ENCODE peak calls at places on chromosomes 5 and 9, in ten cellular contexts. One of them, this sample, is unnamed.

GRCh38 chr5:151670953-151671636 is 15.6 kb downstream of the SPARC start:
- DNase-seq in OCI-LY7: no peak
- DNase-seq in GM23338: no peak
- DNase-seq in A549: no peak
- DNase-seq in hepatocyte: no peak
- DNase-seq in IMR-90: peak
- DNase-seq in H1: no peak
- DNase-seq in mesendoderm: no peak
- DNase-seq in MM.1S: no peak
- DNase-seq in mesenchymal stem cell: peak
- DNase-seq in this sample: no peak

GRCh38 chr5:14110680-14111079 is 32.5 kb upstream of the TRIO start:
- DNase-seq in OCI-LY7: no peak
- DNase-seq in GM23338: no peak
- DNase-seq in A549: peak
- DNase-seq in hepatocyte: no peak
- DNase-seq in IMR-90: peak
- DNase-seq in H1: no peak
- DNase-seq in mesendoderm: no peak
- DNase-seq in MM.1S: no peak
- DNase-seq in mesenchymal stem cell: peak
- DNase-seq in this sample: peak

GRCh38 chr5:96404191-96404867 is 28.7 kb downstream of the PCSK1 start:
- DNase-seq in OCI-LY7: no peak
- DNase-seq in GM23338: peak
- DNase-seq in A549: no peak
- DNase-seq in hepatocyte: no peak
- DNase-seq in IMR-90: no peak
- DNase-seq in H1: no peak
- DNase-seq in mesendoderm: no peak
- DNase-seq in MM.1S: no peak
- DNase-seq in mesenchymal stem cell: no peak
- DNase-seq in this sample: no peak

GRCh38 chr5:94362857-94363256 is 255.5 kb downstream of the KIAA0825 start:
- DNase-seq in OCI-LY7: no peak
- DNase-seq in GM23338: no peak
- DNase-seq in A549: peak
- DNase-seq in hepatocyte: no peak
- DNase-seq in IMR-90: no peak
- DNase-seq in H1: no peak
- DNase-seq in mesendoderm: no peak
- DNase-seq in MM.1S: no peak
- DNase-seq in mesenchymal stem cell: no peak
- DNase-seq in this sample: no peak

GRCh38 chr5:157273131-157273556 is 7.2 kb downstream of the CYFIP2 start:
- DNase-seq in OCI-LY7: peak
- DNase-seq in GM23338: no peak
- DNase-seq in A549: no peak
- DNase-seq in hepatocyte: no peak
- DNase-seq in IMR-90: no peak
- DNase-seq in H1: no peak
- DNase-seq in mesendoderm: no peak
- DNase-seq in MM.1S: peak
- DNase-seq in mesenchymal stem cell: no peak
- DNase-seq in this sample: no peak

GRCh38 chr5:107469485-107469884 is 201.3 kb downstream of the EFNA5 start:
- DNase-seq in OCI-LY7: no peak
- DNase-seq in GM23338: no peak
- DNase-seq in A549: peak
- DNase-seq in hepatocyte: no peak
- DNase-seq in IMR-90: peak
- DNase-seq in H1: no peak
- DNase-seq in mesendoderm: no peak
- DNase-seq in MM.1S: no peak
- DNase-seq in mesenchymal stem cell: peak
- DNase-seq in this sample: peak

GRCh38 chr5:90306613-90307012 is 102.9 kb downstream of the CETN3 start:
- DNase-seq in OCI-LY7: no peak
- DNase-seq in GM23338: no peak
- DNase-seq in A549: no peak
- DNase-seq in hepatocyte: no peak
- DNase-seq in IMR-90: no peak
- DNase-seq in H1: no peak
- DNase-seq in mesendoderm: no peak
- DNase-seq in MM.1S: no peak
- DNase-seq in mesenchymal stem cell: no peak
- DNase-seq in this sample: no peak

GRCh38 chr9:77997611-77998349 is 33.8 kb downstream of the GNAQ start:
- DNase-seq in OCI-LY7: no peak
- DNase-seq in GM23338: no peak
- DNase-seq in A549: no peak
- DNase-seq in hepatocyte: no peak
- DNase-seq in IMR-90: peak
- DNase-seq in H1: no peak
- DNase-seq in mesendoderm: no peak
- DNase-seq in MM.1S: no peak
- DNase-seq in mesenchymal stem cell: peak
- DNase-seq in this sample: no peak

GRCh38 chr5:140764177-140765020 is 21.5 kb upstream of the PCDHA1 start:
- DNase-seq in OCI-LY7: no peak
- DNase-seq in GM23338: no peak
- DNase-seq in A549: peak
- DNase-seq in hepatocyte: no peak
- DNase-seq in IMR-90: no peak
- DNase-seq in H1: no peak
- DNase-seq in mesendoderm: no peak
- DNase-seq in MM.1S: no peak
- DNase-seq in mesenchymal stem cell: peak
- DNase-seq in this sample: no peak

GRCh38 chr5:35898952-35899351 is 39.5 kb downstream of the CAPSL start:
- DNase-seq in OCI-LY7: no peak
- DNase-seq in GM23338: no peak
- DNase-seq in A549: no peak
- DNase-seq in hepatocyte: no peak
- DNase-seq in IMR-90: no peak
- DNase-seq in H1: no peak
- DNase-seq in mesendoderm: no peak
- DNase-seq in MM.1S: no peak
- DNase-seq in mesenchymal stem cell: no peak
- DNase-seq in this sample: no peak

GRCh38 chr5:72955143-72955767 is 586 bp upstream of the FCHO2 start:
- DNase-seq in OCI-LY7: no peak
- DNase-seq in GM23338: peak
- DNase-seq in A549: no peak
- DNase-seq in hepatocyte: no peak
- DNase-seq in IMR-90: no peak
- DNase-seq in H1: no peak
- DNase-seq in mesendoderm: peak
- DNase-seq in MM.1S: peak
- DNase-seq in mesenchymal stem cell: no peak
- DNase-seq in this sample: no peak

GRCh38 chr5:72949481-72949880 is 6.4 kb upstream of the FCHO2 start:
- DNase-seq in OCI-LY7: no peak
- DNase-seq in GM23338: no peak
- DNase-seq in A549: no peak
- DNase-seq in hepatocyte: no peak
- DNase-seq in IMR-90: no peak
- DNase-seq in H1: no peak
- DNase-seq in mesendoderm: no peak
- DNase-seq in MM.1S: no peak
- DNase-seq in mesenchymal stem cell: no peak
- DNase-seq in this sample: no peak

GRCh38 chr5:72955768-72956323 is at the start of gene FCHO2:
- DNase-seq in OCI-LY7: peak
- DNase-seq in GM23338: peak
- DNase-seq in A549: peak
- DNase-seq in hepatocyte: peak
- DNase-seq in IMR-90: peak
- DNase-seq in H1: peak
- DNase-seq in mesendoderm: peak
- DNase-seq in MM.1S: peak
- DNase-seq in mesenchymal stem cell: peak
- DNase-seq in this sample: peak

GRCh38 chr5:72954389-72954788 is 1.5 kb upstream of the FCHO2 start:
- DNase-seq in OCI-LY7: no peak
- DNase-seq in GM23338: no peak
- DNase-seq in A549: no peak
- DNase-seq in hepatocyte: no peak
- DNase-seq in IMR-90: no peak
- DNase-seq in H1: no peak
- DNase-seq in mesendoderm: no peak
- DNase-seq in MM.1S: no peak
- DNase-seq in mesenchymal stem cell: no peak
- DNase-seq in this sample: no peak

DNA sequence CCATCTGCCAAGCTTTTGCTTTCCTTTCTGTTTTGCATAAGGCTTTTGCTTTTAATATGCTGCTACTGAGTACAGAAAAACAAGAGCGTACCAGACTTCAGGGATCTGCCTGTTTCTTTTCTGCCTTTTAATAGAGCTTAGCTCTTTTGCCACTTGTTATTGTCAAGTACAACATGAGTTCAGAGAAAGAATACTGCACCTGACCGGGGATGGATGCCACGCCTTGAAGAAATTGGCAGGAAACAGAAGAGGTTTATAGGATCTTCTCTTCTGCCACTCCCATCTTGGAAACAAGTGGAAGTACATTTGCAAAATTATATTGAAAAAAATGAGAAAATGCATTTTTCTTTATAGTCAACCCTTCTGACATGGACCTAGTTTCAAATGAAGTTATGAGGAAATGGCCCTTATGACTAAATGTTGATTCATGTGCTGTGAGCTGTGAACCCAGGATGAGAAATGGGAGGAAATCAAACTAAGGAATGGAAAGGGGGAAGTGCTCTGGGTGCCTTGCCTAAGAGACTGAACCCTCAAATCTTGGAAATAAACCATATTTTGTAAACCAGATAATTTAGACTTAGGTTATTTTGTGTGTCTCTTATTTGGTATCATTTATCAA is 3.9 kb upstream of the FCHO2 start:
- DNase-seq in OCI-LY7: no peak
- DNase-seq in GM23338: no peak
- DNase-seq in A549: peak
- DNase-seq in hepatocyte: no peak
- DNase-seq in IMR-90: peak
- DNase-seq in H1: no peak
- DNase-seq in mesendoderm: no peak
- DNase-seq in MM.1S: no peak
- DNase-seq in mesenchymal stem cell: peak
- DNase-seq in this sample: peak
- H3K4me2 ChIP-seq in OCI-LY7: peak
- H3K4me2 ChIP-seq in GM23338: no peak
- H3K4me2 ChIP-seq in A549: peak
- H3K4me2 ChIP-seq in hepatocyte: no peak
- H3K4me2 ChIP-seq in IMR-90: peak
- H3K4me2 ChIP-seq in H1: no peak
- H3K4me2 ChIP-seq in mesendoderm: no peak
- H3K4me2 ChIP-seq in MM.1S: no peak
- H3K4me2 ChIP-seq in mesenchymal stem cell: no peak
- H3K4me2 ChIP-seq in this sample: peak

GRCh38 chr5:76622973-76623596 is at the start of gene F2RL2:
- DNase-seq in OCI-LY7: no peak
- DNase-seq in GM23338: peak
- DNase-seq in A549: peak
- DNase-seq in hepatocyte: peak
- DNase-seq in IMR-90: peak
- DNase-seq in H1: no peak
- DNase-seq in mesendoderm: peak
- DNase-seq in MM.1S: no peak
- DNase-seq in mesenchymal stem cell: peak
- DNase-seq in this sample: peak
- H3K4me3 ChIP-seq in OCI-LY7: no peak
- H3K4me3 ChIP-seq in GM23338: no peak
- H3K4me3 ChIP-seq in A549: peak
- H3K4me3 ChIP-seq in hepatocyte: no peak
- H3K4me3 ChIP-seq in IMR-90: peak
- H3K4me3 ChIP-seq in H1: no peak
- H3K4me3 ChIP-seq in mesendoderm: no peak
- H3K4me3 ChIP-seq in MM.1S: no peak
- H3K4me3 ChIP-seq in mesenchymal stem cell: peak
- H3K4me3 ChIP-seq in this sample: peak

GRCh38 chr9:7067169-7067568 is 309.4 kb downstream of the KDM4C start:
- DNase-seq in OCI-LY7: no peak
- DNase-seq in GM23338: no peak
- DNase-seq in A549: no peak
- DNase-seq in hepatocyte: no peak
- DNase-seq in IMR-90: no peak
- DNase-seq in H1: no peak
- DNase-seq in mesendoderm: no peak
- DNase-seq in MM.1S: no peak
- DNase-seq in mesenchymal stem cell: no peak
- DNase-seq in this sample: no peak
- H3K4me2 ChIP-seq in OCI-LY7: no peak
- H3K4me2 ChIP-seq in GM23338: no peak
- H3K4me2 ChIP-seq in A549: no peak
- H3K4me2 ChIP-seq in hepatocyte: no peak
- H3K4me2 ChIP-seq in IMR-90: no peak
- H3K4me2 ChIP-seq in H1: no peak
- H3K4me2 ChIP-seq in mesendoderm: no peak
- H3K4me2 ChIP-seq in MM.1S: no peak
- H3K4me2 ChIP-seq in mesenchymal stem cell: no peak
- H3K4me2 ChIP-seq in this sample: no peak

GRCh38 chr5:139393497-139394122 is 1.3 kb downstream of the PROB1 start:
- DNase-seq in OCI-LY7: no peak
- DNase-seq in GM23338: peak
- DNase-seq in A549: no peak
- DNase-seq in hepatocyte: no peak
- DNase-seq in IMR-90: no peak
- DNase-seq in H1: no peak
- DNase-seq in mesendoderm: no peak
- DNase-seq in MM.1S: no peak
- DNase-seq in mesenchymal stem cell: no peak
- DNase-seq in this sample: no peak

GRCh38 chr5:139392324-139392677 is 2.6 kb upstream of the MZB1 start:
- DNase-seq in OCI-LY7: no peak
- DNase-seq in GM23338: no peak
- DNase-seq in A549: peak
- DNase-seq in hepatocyte: no peak
- DNase-seq in IMR-90: no peak
- DNase-seq in H1: no peak
- DNase-seq in mesendoderm: no peak
- DNase-seq in MM.1S: no peak
- DNase-seq in mesenchymal stem cell: no peak
- DNase-seq in this sample: no peak

GRCh38 chr5:139391570-139392323 is 2.0 kb upstream of the MZB1 start:
- DNase-seq in OCI-LY7: peak
- DNase-seq in GM23338: peak
- DNase-seq in A549: peak
- DNase-seq in hepatocyte: no peak
- DNase-seq in IMR-90: peak
- DNase-seq in H1: no peak
- DNase-seq in mesendoderm: no peak
- DNase-seq in MM.1S: peak
- DNase-seq in mesenchymal stem cell: no peak
- DNase-seq in this sample: peak

GRCh38 chr5:139394123-139394653 is 716 bp downstream of the PROB1 start:
- DNase-seq in OCI-LY7: peak
- DNase-seq in GM23338: peak
- DNase-seq in A549: no peak
- DNase-seq in hepatocyte: peak
- DNase-seq in IMR-90: no peak
- DNase-seq in H1: no peak
- DNase-seq in mesendoderm: peak
- DNase-seq in MM.1S: peak
- DNase-seq in mesenchymal stem cell: peak
- DNase-seq in this sample: peak

GRCh38 chr5:139392678-139393496 is 2.0 kb downstream of the PROB1 start:
- DNase-seq in OCI-LY7: peak
- DNase-seq in GM23338: peak
- DNase-seq in A549: peak
- DNase-seq in hepatocyte: peak
- DNase-seq in IMR-90: no peak
- DNase-seq in H1: no peak
- DNase-seq in mesendoderm: peak
- DNase-seq in MM.1S: peak
- DNase-seq in mesenchymal stem cell: peak
- DNase-seq in this sample: peak
- H3K4me3 ChIP-seq in OCI-LY7: peak
- H3K4me3 ChIP-seq in GM23338: peak
- H3K4me3 ChIP-seq in A549: peak
- H3K4me3 ChIP-seq in hepatocyte: peak
- H3K4me3 ChIP-seq in IMR-90: peak
- H3K4me3 ChIP-seq in H1: peak
- H3K4me3 ChIP-seq in mesendoderm: peak
- H3K4me3 ChIP-seq in MM.1S: peak
- H3K4me3 ChIP-seq in mesenchymal stem cell: peak
- H3K4me3 ChIP-seq in this sample: peak